ENCODE peak calls at places on chromosomes 5 and 9, in eight cellular contexts. One of them, this sample, is unnamed.

GRCh38 chr5:54693936-54694510 is 176.5 kb downstream of the SNX18 start:
- DNase-seq in choroid plexus epithelial cell: no peak
- DNase-seq in colonic mucosa: no peak
- DNase-seq in AG04450: no peak
- DNase-seq in Caco-2: no peak
- DNase-seq in right atrium auricular region: no peak
- DNase-seq in heart right ventricle: peak
- DNase-seq in CD8-positive, alpha-beta T cell: no peak
- DNase-seq in this sample: no peak

GRCh38 chr5:431001-431710 is 11.8 kb upstream of the EXOC3 start:
- DNase-seq in AG04450: no peak
- DNase-seq in CD8-positive, alpha-beta T cell: peak
- DNase-seq in choroid plexus epithelial cell: peak
- DNase-seq in colonic mucosa: peak
- DNase-seq in heart right ventricle: peak
- DNase-seq in Caco-2: peak
- DNase-seq in right atrium auricular region: no peak
- DNase-seq in this sample: no peak

GRCh38 chr9:103904242-103904641 is 189.9 kb upstream of the SMC2 start:
- DNase-seq in choroid plexus epithelial cell: no peak
- DNase-seq in colonic mucosa: no peak
- DNase-seq in heart right ventricle: no peak
- DNase-seq in Caco-2: no peak
- DNase-seq in AG04450: no peak
- DNase-seq in right atrium auricular region: no peak
- DNase-seq in CD8-positive, alpha-beta T cell: no peak
- DNase-seq in this sample: no peak

GRCh38 chr9:29656641-29657406 is 2083.5 kb upstream of the C9orf72 start:
- DNase-seq in choroid plexus epithelial cell: no peak
- DNase-seq in Caco-2: no peak
- DNase-seq in CD8-positive, alpha-beta T cell: no peak
- DNase-seq in heart right ventricle: no peak
- DNase-seq in right atrium auricular region: no peak
- DNase-seq in AG04450: no peak
- DNase-seq in colonic mucosa: no peak
- DNase-seq in this sample: no peak

GRCh38 chr5:178433273-178433775 is 156.9 kb downstream of the COL23A1 start:
- DNase-seq in right atrium auricular region: peak
- DNase-seq in Caco-2: no peak
- DNase-seq in colonic mucosa: no peak
- DNase-seq in choroid plexus epithelial cell: no peak
- DNase-seq in heart right ventricle: no peak
- DNase-seq in AG04450: no peak
- DNase-seq in CD8-positive, alpha-beta T cell: peak
- DNase-seq in this sample: no peak

GRCh38 chr5:45171563-45171962 is 362.8 kb downstream of the MRPS30 start:
- DNase-seq in AG04450: no peak
- DNase-seq in right atrium auricular region: no peak
- DNase-seq in colonic mucosa: no peak
- DNase-seq in choroid plexus epithelial cell: no peak
- DNase-seq in Caco-2: no peak
- DNase-seq in CD8-positive, alpha-beta T cell: no peak
- DNase-seq in heart right ventricle: no peak
- DNase-seq in this sample: no peak

GRCh38 chr5:1763548-1763911 is 36.1 kb downstream of the MRPL36 start:
- DNase-seq in Caco-2: peak
- DNase-seq in right atrium auricular region: no peak
- DNase-seq in CD8-positive, alpha-beta T cell: peak
- DNase-seq in colonic mucosa: no peak
- DNase-seq in AG04450: peak
- DNase-seq in choroid plexus epithelial cell: peak
- DNase-seq in heart right ventricle: peak
- DNase-seq in this sample: peak

GRCh38 chr5:4295663-4296339 is 700.2 kb downstream of the IRX1 start:
- DNase-seq in choroid plexus epithelial cell: no peak
- DNase-seq in CD8-positive, alpha-beta T cell: no peak
- DNase-seq in Caco-2: no peak
- DNase-seq in AG04450: no peak
- DNase-seq in heart right ventricle: no peak
- DNase-seq in right atrium auricular region: no peak
- DNase-seq in colonic mucosa: no peak
- DNase-seq in this sample: no peak

GRCh38 chr9:87556039-87556438 is 58.4 kb downstream of the DAPK1 start:
- DNase-seq in Caco-2: no peak
- DNase-seq in CD8-positive, alpha-beta T cell: no peak
- DNase-seq in heart right ventricle: no peak
- DNase-seq in AG04450: no peak
- DNase-seq in colonic mucosa: no peak
- DNase-seq in choroid plexus epithelial cell: no peak
- DNase-seq in right atrium auricular region: no peak
- DNase-seq in this sample: no peak

GRCh38 chr5:115379622-115380344 is 83.3 kb upstream of the CCDC112 start:
- DNase-seq in choroid plexus epithelial cell: peak
- DNase-seq in CD8-positive, alpha-beta T cell: no peak
- DNase-seq in AG04450: no peak
- DNase-seq in right atrium auricular region: no peak
- DNase-seq in heart right ventricle: no peak
- DNase-seq in colonic mucosa: peak
- DNase-seq in Caco-2: no peak
- DNase-seq in this sample: no peak

GRCh38 chr9:106233116-106233515 is 538.8 kb downstream of the TMEM38B start:
- DNase-seq in right atrium auricular region: no peak
- DNase-seq in CD8-positive, alpha-beta T cell: no peak
- DNase-seq in AG04450: no peak
- DNase-seq in choroid plexus epithelial cell: no peak
- DNase-seq in colonic mucosa: no peak
- DNase-seq in heart right ventricle: no peak
- DNase-seq in Caco-2: no peak
- DNase-seq in this sample: no peak

GRCh38 chr5:64784451-64785025 is 15.8 kb downstream of the CWC27 start:
- DNase-seq in AG04450: peak
- DNase-seq in heart right ventricle: peak
- DNase-seq in choroid plexus epithelial cell: peak
- DNase-seq in right atrium auricular region: peak
- DNase-seq in CD8-positive, alpha-beta T cell: peak
- DNase-seq in colonic mucosa: peak
- DNase-seq in Caco-2: peak
- DNase-seq in this sample: peak

GRCh38 chr9:123300554-123300953 is 32.2 kb upstream of the STRBP start:
- DNase-seq in heart right ventricle: no peak
- DNase-seq in colonic mucosa: no peak
- DNase-seq in right atrium auricular region: no peak
- DNase-seq in AG04450: no peak
- DNase-seq in Caco-2: no peak
- DNase-seq in choroid plexus epithelial cell: no peak
- DNase-seq in CD8-positive, alpha-beta T cell: no peak
- DNase-seq in this sample: no peak

GRCh38 chr5:56580864-56581263 is 234.5 kb upstream of the MAP3K1 start:
- DNase-seq in choroid plexus epithelial cell: no peak
- DNase-seq in heart right ventricle: no peak
- DNase-seq in CD8-positive, alpha-beta T cell: no peak
- DNase-seq in AG04450: no peak
- DNase-seq in Caco-2: no peak
- DNase-seq in colonic mucosa: no peak
- DNase-seq in right atrium auricular region: no peak
- DNase-seq in this sample: no peak

GRCh38 chr9:93597142-93597706 is 20.8 kb downstream of the PHF2 start:
- DNase-seq in right atrium auricular region: peak
- DNase-seq in Caco-2: no peak
- DNase-seq in heart right ventricle: no peak
- DNase-seq in AG04450: no peak
- DNase-seq in choroid plexus epithelial cell: no peak
- DNase-seq in colonic mucosa: no peak
- DNase-seq in CD8-positive, alpha-beta T cell: peak
- DNase-seq in this sample: no peak

GRCh38 chr5:84088996-84089395 is 295.7 kb downstream of the EDIL3 start:
- DNase-seq in AG04450: peak
- DNase-seq in heart right ventricle: no peak
- DNase-seq in CD8-positive, alpha-beta T cell: no peak
- DNase-seq in colonic mucosa: peak
- DNase-seq in Caco-2: no peak
- DNase-seq in right atrium auricular region: no peak
- DNase-seq in choroid plexus epithelial cell: peak
- DNase-seq in this sample: peak

GRCh38 chr9:18825775-18826174 is 207.2 kb downstream of the SAXO1 start:
- DNase-seq in heart right ventricle: no peak
- DNase-seq in Caco-2: no peak
- DNase-seq in AG04450: no peak
- DNase-seq in choroid plexus epithelial cell: peak
- DNase-seq in CD8-positive, alpha-beta T cell: no peak
- DNase-seq in colonic mucosa: no peak
- DNase-seq in right atrium auricular region: no peak
- DNase-seq in this sample: no peak

GRCh38 chr9:93677061-93677571 is 100.7 kb downstream of the PHF2 start:
- DNase-seq in choroid plexus epithelial cell: no peak
- DNase-seq in Caco-2: peak
- DNase-seq in right atrium auricular region: peak
- DNase-seq in colonic mucosa: peak
- DNase-seq in heart right ventricle: no peak
- DNase-seq in CD8-positive, alpha-beta T cell: peak
- DNase-seq in AG04450: no peak
- DNase-seq in this sample: no peak

GRCh38 chr5:76114192-76114795 is 31.1 kb downstream of the SV2C start:
- DNase-seq in AG04450: no peak
- DNase-seq in choroid plexus epithelial cell: no peak
- DNase-seq in CD8-positive, alpha-beta T cell: no peak
- DNase-seq in right atrium auricular region: no peak
- DNase-seq in colonic mucosa: peak
- DNase-seq in Caco-2: no peak
- DNase-seq in heart right ventricle: no peak
- DNase-seq in this sample: no peak

DNA sequence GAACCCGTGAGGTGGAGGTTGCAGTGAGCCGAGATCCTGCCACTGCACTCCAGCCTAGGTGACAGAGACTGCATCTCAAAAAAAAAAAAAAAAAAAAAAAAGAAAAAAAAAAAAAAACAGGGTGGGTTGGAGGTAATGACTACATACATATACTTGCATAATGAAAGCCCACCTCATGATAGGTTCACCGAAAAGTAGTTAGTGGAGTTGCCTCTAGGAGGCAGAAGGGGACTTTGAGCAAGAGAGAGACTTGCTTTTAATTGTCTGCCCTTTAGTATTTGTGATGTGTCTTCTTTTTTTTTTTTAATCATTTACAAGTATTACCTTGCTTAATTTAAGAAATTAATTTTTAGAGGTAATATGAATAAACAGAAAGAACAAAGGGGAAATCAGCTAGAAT is 99.8 kb downstream of the PPARGC1B start:
- DNase-seq in CD8-positive, alpha-beta T cell: no peak
- DNase-seq in choroid plexus epithelial cell: no peak
- DNase-seq in heart right ventricle: no peak
- DNase-seq in AG04450: no peak
- DNase-seq in colonic mucosa: no peak
- DNase-seq in Caco-2: no peak
- DNase-seq in right atrium auricular region: no peak
- DNase-seq in this sample: no peak
- TF ChIP-seq CTCF in CD8-positive, alpha-beta T cell: no peak
- TF ChIP-seq CTCF in choroid plexus epithelial cell: peak
- TF ChIP-seq CTCF in heart right ventricle: no peak
- TF ChIP-seq CTCF in AG04450: peak
- TF ChIP-seq CTCF in colonic mucosa: no peak
- TF ChIP-seq CTCF in Caco-2: no peak
- TF ChIP-seq CTCF in right atrium auricular region: no peak
- TF ChIP-seq CTCF in this sample: no peak

GRCh38 chr9:90965141-90965910 is 163.7 kb downstream of the SYK start:
- DNase-seq in heart right ventricle: no peak
- DNase-seq in Caco-2: no peak
- DNase-seq in CD8-positive, alpha-beta T cell: no peak
- DNase-seq in right atrium auricular region: no peak
- DNase-seq in AG04450: no peak
- DNase-seq in colonic mucosa: no peak
- DNase-seq in choroid plexus epithelial cell: peak
- DNase-seq in this sample: no peak
- H3K4me3 ChIP-seq in heart right ventricle: no peak
- H3K4me3 ChIP-seq in Caco-2: no peak
- H3K4me3 ChIP-seq in CD8-positive, alpha-beta T cell: no peak
- H3K4me3 ChIP-seq in right atrium auricular region: no peak
- H3K4me3 ChIP-seq in AG04450: no peak
- H3K4me3 ChIP-seq in colonic mucosa: no peak
- H3K4me3 ChIP-seq in choroid plexus epithelial cell: peak
- H3K4me3 ChIP-seq in this sample: no peak

GRCh38 chr5:171845040-171845439 is 59.4 kb downstream of the SMIM23 start:
- DNase-seq in choroid plexus epithelial cell: no peak
- DNase-seq in Caco-2: no peak
- DNase-seq in heart right ventricle: no peak
- DNase-seq in AG04450: no peak
- DNase-seq in colonic mucosa: no peak
- DNase-seq in CD8-positive, alpha-beta T cell: no peak
- DNase-seq in right atrium auricular region: no peak
- DNase-seq in this sample: no peak
- TF ChIP-seq CTCF in choroid plexus epithelial cell: no peak
- TF ChIP-seq CTCF in Caco-2: no peak
- TF ChIP-seq CTCF in heart right ventricle: no peak
- TF ChIP-seq CTCF in AG04450: no peak
- TF ChIP-seq CTCF in colonic mucosa: no peak
- TF ChIP-seq CTCF in CD8-positive, alpha-beta T cell: no peak
- TF ChIP-seq CTCF in right atrium auricular region: no peak
- TF ChIP-seq CTCF in this sample: no peak

DNA sequence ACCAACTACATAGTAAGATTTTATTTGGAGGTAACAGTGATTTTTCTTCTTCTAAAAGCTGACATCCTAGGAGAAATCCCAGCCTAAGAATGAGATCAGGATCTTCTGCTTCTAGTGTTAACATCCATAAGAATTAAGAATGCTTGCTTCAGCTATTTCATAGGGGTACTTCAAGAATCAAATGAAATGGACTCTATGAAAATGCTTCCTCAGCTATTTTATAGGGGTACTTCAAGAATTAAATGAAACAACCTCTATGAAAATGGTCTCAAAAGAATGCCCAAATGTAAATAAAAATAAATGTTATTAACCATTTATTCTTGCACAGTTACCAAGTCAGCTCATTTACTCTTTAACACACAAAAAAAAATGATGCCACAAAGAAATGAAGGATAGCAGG is 31.5 kb downstream of the ZNF608 start:
- DNase-seq in CD8-positive, alpha-beta T cell: no peak
- DNase-seq in AG04450: no peak
- DNase-seq in colonic mucosa: no peak
- DNase-seq in Caco-2: no peak
- DNase-seq in choroid plexus epithelial cell: no peak
- DNase-seq in heart right ventricle: no peak
- DNase-seq in right atrium auricular region: no peak
- DNase-seq in this sample: no peak
- H3K4me3 ChIP-seq in CD8-positive, alpha-beta T cell: no peak
- H3K4me3 ChIP-seq in AG04450: no peak
- H3K4me3 ChIP-seq in colonic mucosa: no peak
- H3K4me3 ChIP-seq in Caco-2: no peak
- H3K4me3 ChIP-seq in choroid plexus epithelial cell: no peak
- H3K4me3 ChIP-seq in heart right ventricle: no peak
- H3K4me3 ChIP-seq in right atrium auricular region: no peak
- H3K4me3 ChIP-seq in this sample: no peak